ENCODE peak calls at places on chromosome X, in seven cellular contexts. T is NB4; D is AG04450; L is A549; I is CD8-positive, alpha-beta T cell; N is psoas muscle; E is left ventricle myocardium inferior. J is an unnamed sample.

GRCh38 chrX:30865020-30865419 is 24.0 kb downstream of the TAB3 start:
- DNase-seq in T (peak), D (no peak), L (no peak), I (no peak), N (no peak), E (no peak), J (no peak)

GRCh38 chrX:119181491-119181890 is 53.9 kb upstream of the KIAA1210 start:
- DNase-seq in T (peak), D (no peak), L (peak), I (no peak), N (no peak), E (no peak), J (peak)

GRCh38 chrX:13721371-13721770 is 13.0 kb downstream of the TRAPPC2 start:
- DNase-seq in T (no peak), D (no peak), L (no peak), I (no peak), N (no peak), E (no peak), J (no peak)

GRCh38 chrX:12978205-12979010 is 3.5 kb downstream of the TMSB4X start:
- DNase-seq in T (peak), D (peak), L (no peak), I (peak), N (peak), E (peak), J (no peak)

GRCh38 chrX:9562851-9563250 is 98.0 kb downstream of the TBL1X start:
- DNase-seq in T (no peak), D (peak), L (peak), I (no peak), N (no peak), E (no peak), J (peak)

GRCh38 chrX:1242901-1243402 is 25.7 kb upstream of the CSF2RA start:
- DNase-seq in T (peak), D (no peak), L (no peak), I (no peak), N (no peak), E (no peak), J (no peak)

GRCh38 chrX:123818243-123818642 is 41.6 kb upstream of the XIAP start:
- DNase-seq in T (no peak), D (no peak), L (peak), I (no peak), N (no peak), E (no peak), J (peak)

GRCh38 chrX:16239211-16239610 is 71.9 kb downstream of the MAGEB17 start:
- DNase-seq in T (no peak), D (peak), L (peak), I (no peak), N (no peak), E (no peak), J (peak)

GRCh38 chrX:25534096-25534495 is 518.3 kb upstream of the ARX start:
- DNase-seq in T (no peak), D (no peak), L (no peak), I (no peak), N (no peak), E (no peak), J (no peak)

GRCh38 chrX:72247206-72247944 is 8.5 kb upstream of the ERCC6L start:
- DNase-seq in T (no peak), D (no peak), L (no peak), I (no peak), N (no peak), E (no peak), J (no peak)

GRCh38 chrX:130082244-130083106 is 27.8 kb downstream of the ELF4 start:
- DNase-seq in T (peak), D (no peak), L (no peak), I (peak), N (peak), E (peak), J (no peak)
- TF ChIP-seq CTCF in T (no peak), D (no peak), L (no peak), I (no peak), N (peak), E (peak), J (no peak)

GRCh38 chrX:41095174-41095573 is 9.9 kb downstream of the USP9X start:
- DNase-seq in T (no peak), D (no peak), L (no peak), I (no peak), N (no peak), E (no peak), J (no peak)
- H3K4me3 ChIP-seq in T (no peak), D (no peak), L (no peak), I (no peak), N (no peak), E (no peak), J (no peak)

GRCh38 chrX:132671229-132671641 is 182.4 kb upstream of the MBNL3 start:
- DNase-seq in T (no peak), D (no peak), L (no peak), I (no peak), N (no peak), E (no peak), J (no peak)

GRCh38 chrX:132676102-132676501 is 187.3 kb upstream of the MBNL3 start:
- DNase-seq in T (no peak), D (no peak), L (no peak), I (no peak), N (no peak), E (no peak), J (no peak)

GRCh38 chrX:132677233-132677716 is 188.4 kb upstream of the MBNL3 start:
- DNase-seq in T (no peak), D (no peak), L (no peak), I (no peak), N (no peak), E (no peak), J (no peak)

DNA sequence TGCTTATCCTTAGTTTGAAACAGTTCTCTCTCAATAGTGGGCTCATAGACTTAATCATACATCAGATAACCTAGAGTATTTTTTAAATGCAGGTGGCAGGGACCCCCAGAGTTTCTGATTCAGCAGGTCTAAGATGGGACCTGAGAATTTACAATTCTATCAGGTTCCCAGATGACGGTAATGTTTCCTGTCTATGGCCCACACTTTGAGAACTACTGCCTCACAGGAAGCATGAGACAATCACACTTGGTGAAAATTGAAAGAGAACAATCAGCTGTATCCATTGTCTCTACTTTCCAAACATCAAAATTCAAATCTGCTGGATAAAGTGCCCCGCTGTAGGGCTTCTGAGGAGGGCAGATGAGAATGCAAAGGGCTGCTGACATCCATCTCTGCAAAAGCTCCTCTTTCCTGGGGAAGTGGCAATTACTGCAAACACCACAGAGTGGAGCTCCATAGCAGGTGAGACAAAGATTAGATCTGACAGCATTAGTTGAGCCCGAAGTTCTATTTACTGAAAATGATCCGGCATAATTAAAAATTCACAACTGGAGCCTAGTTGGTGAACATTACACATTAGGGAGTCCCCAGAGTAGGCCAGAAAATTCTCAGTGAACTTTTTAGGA is 187.8 kb upstream of the MBNL3 start:
- DNase-seq in T (no peak), D (no peak), L (no peak), I (no peak), N (no peak), E (no peak), J (no peak)
- TF ChIP-seq CTCF in T (no peak), D (no peak), L (no peak), I (no peak), N (peak), E (no peak), J (peak)

DNA sequence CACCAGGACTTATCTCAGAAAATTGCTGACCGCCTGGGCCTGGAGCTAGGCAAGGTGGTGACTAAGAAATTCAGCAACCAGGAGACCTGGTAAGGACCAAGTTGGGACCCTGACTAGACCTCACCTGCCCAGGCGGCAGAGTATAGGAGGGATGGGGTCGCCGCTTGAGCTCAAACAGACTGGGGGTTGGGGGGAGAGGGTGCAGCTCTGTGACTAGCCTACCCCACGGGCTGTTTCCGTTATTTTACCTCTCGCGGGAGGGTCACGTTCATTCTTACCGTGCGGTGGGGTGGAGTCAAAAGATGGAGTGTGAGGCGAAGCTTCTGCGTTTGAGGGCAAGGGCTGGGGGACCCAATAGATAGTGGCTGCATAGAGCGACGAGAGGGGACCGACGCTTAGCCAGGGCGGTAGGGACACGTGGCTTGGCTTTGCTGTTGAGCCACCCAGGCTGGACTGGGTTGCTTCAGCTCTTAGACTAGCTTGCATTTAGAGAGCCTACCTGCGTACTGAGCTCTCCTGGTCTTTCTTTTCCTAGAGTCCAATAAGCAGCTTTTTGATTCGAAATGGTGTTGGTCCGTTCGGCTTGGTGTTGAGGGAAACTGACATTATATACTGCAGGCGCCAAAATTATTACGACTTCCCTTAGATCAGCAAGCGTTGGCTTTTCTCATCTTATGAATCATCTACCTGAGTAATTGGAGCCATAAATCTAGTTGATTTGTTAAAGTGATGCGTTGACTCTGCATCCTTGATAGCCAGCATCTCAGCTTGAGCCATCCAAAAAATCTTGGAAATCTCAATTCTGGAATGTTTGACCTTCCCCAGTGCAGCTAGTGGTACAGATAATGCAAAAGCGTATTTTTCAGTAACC is 587 bp downstream of the PRPS1 start:
- DNase-seq in T (peak), D (no peak), L (peak), I (peak), N (peak), E (peak), J (no peak)
- H3K4me3 ChIP-seq in T (peak), D (peak), L (peak), I (peak), N (peak), E (peak), J (peak)

GRCh38 chrX:121169099-121170035 is 122.0 kb downstream of the GLUD2 start:
- DNase-seq in T (no peak), D (no peak), L (no peak), I (no peak), N (no peak), E (no peak), J (no peak)
- TF ChIP-seq CTCF in T (no peak), D (no peak), L (no peak), I (no peak), N (no peak), E (no peak), J (no peak)

DNA sequence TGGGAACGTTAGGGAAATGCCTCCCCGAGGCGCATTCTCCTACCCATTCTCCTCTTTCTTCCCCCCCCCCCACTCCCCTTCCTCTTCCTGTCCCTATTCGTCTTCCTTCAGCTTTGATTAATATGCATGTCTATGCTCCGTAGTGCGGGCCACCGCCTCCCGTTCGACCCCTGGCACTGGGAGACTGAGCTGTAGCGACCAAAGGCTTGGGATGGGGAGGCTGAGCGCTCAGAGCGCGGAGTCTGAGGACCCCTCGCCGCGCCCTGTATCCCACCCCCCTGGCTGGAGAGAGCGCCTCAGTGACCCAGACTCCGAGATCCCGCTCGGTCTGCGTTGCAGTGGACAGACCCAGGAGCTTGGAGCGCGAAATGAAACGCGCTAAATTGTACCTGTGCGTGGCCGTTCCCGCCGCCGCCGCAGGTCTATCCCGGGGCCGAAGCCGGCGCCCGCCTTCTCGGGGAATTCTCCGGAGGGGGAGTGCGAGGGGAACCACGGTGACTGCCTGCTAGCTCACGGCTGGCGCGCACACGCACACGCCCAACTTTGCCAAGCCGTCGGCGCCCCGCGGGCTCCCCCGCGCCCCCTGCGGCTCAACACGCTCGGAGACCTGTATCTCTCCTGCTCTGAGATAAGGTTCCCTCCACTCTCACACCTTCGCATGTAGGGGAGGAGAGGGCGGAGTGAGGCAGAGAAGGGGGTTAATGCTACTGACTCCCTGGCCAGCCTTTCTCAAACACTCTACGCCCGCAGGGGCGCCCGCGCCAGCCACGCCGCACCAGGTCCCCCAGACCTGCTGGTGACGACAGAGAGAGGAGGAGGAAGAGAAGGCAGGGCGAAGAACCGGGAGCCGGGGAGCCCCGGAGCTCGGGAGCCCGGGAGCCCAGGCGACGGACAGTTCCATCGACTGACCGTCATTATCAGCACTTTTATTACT is 1.5 kb upstream of the PTCHD1 start:
- DNase-seq in T (no peak), D (no peak), L (no peak), I (no peak), N (no peak), E (no peak), J (no peak)
- H3K4me3 ChIP-seq in T (no peak), D (no peak), L (peak), I (no peak), N (peak), E (peak), J (peak)

GRCh38 chrX:94058728-94059382 is 384.8 kb downstream of the FAM133A start:
- DNase-seq in T (peak), D (no peak), L (no peak), I (no peak), N (no peak), E (no peak), J (no peak)
- TF ChIP-seq CTCF in T (peak), D (no peak), L (peak), I (no peak), N (peak), E (no peak), J (peak)

GRCh38 chrX:20116575-20117240 is at the start of gene MAP7D2:
- DNase-seq in T (no peak), D (no peak), L (peak), I (no peak), N (no peak), E (no peak), J (no peak)
- H3K4me3 ChIP-seq in T (no peak), D (peak), L (peak), I (no peak), N (peak), E (peak), J (peak)

GRCh38 chrX:10617964-10618342 is 2.4 kb downstream of the MID1 start:
- DNase-seq in T (no peak), D (no peak), L (peak), I (no peak), N (no peak), E (no peak), J (no peak)

GRCh38 chrX:10618911-10619310 is 1.5 kb downstream of the MID1 start:
- DNase-seq in T (no peak), D (no peak), L (no peak), I (no peak), N (no peak), E (no peak), J (no peak)

GRCh38 chrX:10619311-10620015 is 922 bp downstream of the MID1 start:
- DNase-seq in T (no peak), D (no peak), L (no peak), I (no peak), N (no peak), E (no peak), J (no peak)

GRCh38 chrX:10617186-10617963 is 3.0 kb downstream of the MID1 start:
- DNase-seq in T (no peak), D (no peak), L (no peak), I (no peak), N (no peak), E (no peak), J (no peak)

GRCh38 chrX:10615931-10616780 is 4.2 kb downstream of the MID1 start:
- DNase-seq in T (peak), D (no peak), L (no peak), I (no peak), N (no peak), E (no peak), J (no peak)
- TF ChIP-seq CTCF in T (peak), D (peak), L (peak), I (peak), N (peak), E (peak), J (peak)

J was measured in epithelial cell of proximal tubule.